ENCODE peak calls at places on chromosomes 6 and 20, in five cellular contexts. S, R, V, G and T are unnamed samples.

GRCh38 chr6:27592481-27593199 is 119.7 kb upstream of the ZNF184 start:
- DNase-seq in R (no peak), G (peak), V (peak), S (peak), T (no peak)

GRCh38 chr20:33477386-33478234 is 12.3 kb upstream of the CBFA2T2 start:
- DNase-seq in G (no peak), R (no peak), S (no peak), V (peak), T (no peak)

GRCh38 chr6:151664390-151664789 is 143.1 kb upstream of the ESR1 start:
- DNase-seq in R (no peak), G (no peak), S (no peak), V (no peak), T (no peak)

GRCh38 chr20:58623579-58624473 is 27.3 kb upstream of the STX16 start:
- DNase-seq in V (no peak), S (peak), R (peak), G (peak), T (no peak)

GRCh38 chr6:6684365-6684833 is 95.9 kb downstream of the LY86 start:
- DNase-seq in V (no peak), G (no peak), S (no peak), R (no peak), T (no peak)

GRCh38 chr6:4351857-4352669 is 216.7 kb upstream of the ECI2 start:
- DNase-seq in G (peak), R (peak), V (peak), S (peak), T (peak)

GRCh38 chr6:77678048-77678447 is 25.2 kb downstream of the MEI4 start:
- DNase-seq in R (no peak), V (no peak), S (no peak), G (no peak), T (no peak)

GRCh38 chr6:151286192-151286591 is 46.4 kb downstream of the AKAP12 start:
- DNase-seq in R (no peak), S (no peak), V (no peak), G (no peak), T (no peak)

GRCh38 chr6:3239110-3239830 is 11.8 kb upstream of the TUBB2B start:
- DNase-seq in G (no peak), S (no peak), R (no peak), V (peak), T (no peak)

GRCh38 chr6:150874184-150874583 is 8.7 kb downstream of the MTHFD1L start:
- DNase-seq in V (no peak), G (no peak), R (no peak), S (no peak), T (no peak)

GRCh38 chr6:43115365-43115764 is 39.3 kb downstream of the PTK7 start:
- DNase-seq in R (no peak), G (no peak), V (peak), S (no peak), T (no peak)

GRCh38 chr6:46184114-46184513 is 13.3 kb upstream of the ENPP5 start:
- DNase-seq in V (peak), G (peak), S (peak), R (no peak), T (no peak)

GRCh38 chr6:48068326-48069191 is 42.4 kb downstream of the PTCHD4 start:
- DNase-seq in G (no peak), S (no peak), R (no peak), V (peak), T (no peak)

GRCh38 chr6:85404497-85405174 is 45.2 kb upstream of the NT5E start:
- DNase-seq in G (peak), S (peak), R (peak), V (no peak), T (peak)

GRCh38 chr6:73798592-73798991 is 102.6 kb downstream of the CD109 start:
- DNase-seq in S (peak), G (peak), V (peak), R (no peak), T (no peak)

GRCh38 chr6:128491041-128491642 is 29.3 kb downstream of the PTPRK start:
- DNase-seq in S (peak), V (peak), R (no peak), G (peak), T (no peak)

GRCh38 chr20:34539756-34540155 is 18.8 kb upstream of the MAP1LC3A start:
- DNase-seq in S (no peak), R (no peak), V (no peak), G (no peak), T (no peak)

GRCh38 chr6:33787954-33788693 is 806 bp downstream of the LEMD2 start:
- DNase-seq in S (peak), G (peak), R (peak), V (peak), T (peak)

GRCh38 chr6:87172292-87172691 is 16.9 kb downstream of the ZNF292 start:
- DNase-seq in V (no peak), G (no peak), R (no peak), S (no peak), T (no peak)
- H3K4me3 ChIP-seq in V (no peak), G (no peak), R (no peak), S (no peak), T (no peak)

DNA sequence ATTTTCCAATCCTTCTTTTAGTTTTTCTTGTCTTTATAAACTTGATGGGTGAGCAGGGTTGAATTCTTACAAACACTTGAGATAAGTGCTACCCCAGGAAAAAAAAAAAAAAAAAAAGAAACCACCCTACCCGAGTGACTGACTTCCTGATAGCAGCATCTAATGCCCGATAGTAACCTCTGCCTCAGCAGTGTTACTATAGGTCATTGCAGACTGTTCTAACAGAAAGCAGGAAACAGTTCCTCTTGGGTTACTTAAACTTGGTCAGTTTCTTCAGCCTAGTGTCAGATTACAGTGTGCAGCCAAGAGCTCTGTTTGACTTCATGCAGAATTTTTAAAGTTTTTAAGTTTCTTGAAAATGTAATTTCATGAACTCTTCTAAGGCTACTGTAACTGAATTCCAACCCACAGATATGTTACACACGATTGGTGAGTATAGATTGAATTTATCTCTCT is 2.1 kb downstream of the MYLIP start:
- DNase-seq in S (peak), G (peak), V (peak), R (no peak), T (no peak)
- H3K4me3 ChIP-seq in S (no peak), G (peak), V (no peak), R (peak), T (peak)

DNA sequence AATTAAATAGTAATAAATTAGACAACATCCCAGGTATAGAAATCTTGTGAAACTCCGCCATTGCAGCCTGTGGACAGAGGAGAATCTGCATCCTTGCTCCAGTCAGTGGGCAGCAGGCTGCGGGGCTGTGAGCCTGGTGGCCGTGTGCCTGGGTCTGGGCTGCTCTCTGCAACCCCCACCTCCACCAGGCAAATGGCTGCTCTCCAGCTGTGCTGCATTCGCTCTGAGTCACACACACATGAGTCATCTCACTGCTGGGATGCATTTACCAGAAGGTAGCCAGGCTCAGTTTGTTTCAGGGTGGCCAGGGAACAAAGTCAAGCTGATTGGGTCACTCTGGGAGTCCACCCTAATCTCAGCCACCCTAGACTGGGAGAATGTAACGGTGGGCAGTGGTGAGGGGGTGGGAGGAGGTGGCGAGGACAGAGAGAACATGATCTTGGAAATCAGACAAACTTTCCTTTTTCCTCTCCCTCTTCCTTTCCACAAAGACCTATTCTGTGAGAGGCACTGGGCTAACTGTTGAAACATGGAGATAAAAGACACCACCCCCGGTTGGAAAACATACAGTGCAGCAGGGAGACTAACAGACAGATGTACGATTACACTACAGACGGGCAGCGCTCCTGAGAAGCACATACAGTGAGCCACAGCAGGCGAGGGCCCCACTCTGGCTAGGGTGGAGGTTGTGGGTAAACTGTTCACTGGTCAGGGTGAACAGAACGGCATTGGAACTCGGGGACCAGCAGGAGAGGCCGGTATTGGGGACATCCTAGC is 59.2 kb downstream of the TRAM2 start:
- DNase-seq in S (peak), G (peak), R (peak), V (peak), T (peak)
- H3K4me3 ChIP-seq in S (peak), G (no peak), R (no peak), V (no peak), T (no peak)

GRCh38 chr6:31946370-31946885 is 533 bp downstream of the CFB start:
- DNase-seq in G (no peak), S (no peak), R (no peak), V (no peak), T (no peak)
- H3K4me3 ChIP-seq in G (no peak), S (peak), R (peak), V (no peak), T (peak)

DNA sequence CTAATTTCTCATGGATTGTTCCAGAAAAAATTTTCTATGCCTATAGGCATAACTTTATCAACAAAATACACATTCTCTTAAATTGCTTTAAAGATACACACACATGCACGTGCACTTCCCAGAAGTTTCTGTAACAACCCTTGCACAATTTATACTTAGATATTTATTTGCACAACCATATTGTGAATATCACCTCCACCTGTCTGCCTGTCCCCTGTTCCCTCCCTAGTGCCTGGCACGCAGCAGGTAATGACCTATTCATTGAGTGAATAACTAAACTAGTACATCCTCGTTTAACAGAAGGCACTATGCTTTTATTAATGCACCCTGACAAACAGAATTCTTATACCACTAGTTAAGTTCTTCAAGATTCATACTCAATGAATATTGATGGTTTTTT is 198.9 kb downstream of the BCAS1 start:
- DNase-seq in V (no peak), R (no peak), G (no peak), S (no peak), T (no peak)
- H3K4me3 ChIP-seq in V (no peak), R (no peak), G (no peak), S (no peak), T (no peak)

DNA sequence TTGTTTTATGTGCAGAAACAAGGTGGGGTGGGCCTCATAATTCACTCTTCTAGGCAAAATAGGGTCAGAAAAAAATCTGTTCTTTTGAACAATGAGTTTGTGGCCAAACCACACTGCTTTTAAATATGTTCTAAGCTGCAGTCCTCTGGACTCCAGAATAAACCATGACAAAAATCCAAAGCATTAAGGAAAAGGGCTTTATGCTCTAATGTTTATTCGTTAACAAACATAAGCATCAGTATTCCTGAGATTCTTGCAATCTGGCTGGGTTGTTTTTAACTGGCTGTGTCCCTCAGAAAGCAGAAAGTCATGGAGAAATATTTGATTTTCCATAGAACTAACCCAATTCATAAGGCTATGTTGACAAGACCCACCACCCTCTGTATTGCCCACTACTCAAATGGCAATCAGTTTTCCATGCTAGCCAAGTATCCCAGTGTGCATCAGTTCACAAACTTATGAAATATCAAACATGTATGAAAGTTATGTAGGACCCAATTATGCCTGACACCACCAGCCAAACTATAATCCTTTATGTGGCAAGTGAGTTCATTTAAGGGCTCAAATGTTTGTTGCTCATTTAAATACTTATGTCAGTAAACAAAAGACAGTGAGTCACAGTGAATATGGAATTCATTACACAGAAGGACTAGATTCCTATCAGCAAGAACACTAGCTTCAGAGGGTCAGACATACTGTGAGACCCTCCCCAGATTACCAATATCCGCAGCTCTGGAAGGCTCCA is 45.1 kb downstream of the PKHD1 start:
- DNase-seq in S (no peak), R (no peak), V (no peak), G (no peak), T (no peak)
- H3K4me3 ChIP-seq in S (no peak), R (no peak), V (no peak), G (no peak), T (no peak)

GRCh38 chr6:169556238-169556637 is 145.6 kb downstream of the WDR27 start:
- DNase-seq in G (peak), R (no peak), S (no peak), V (no peak), T (no peak)
- H3K4me3 ChIP-seq in G (no peak), R (no peak), S (no peak), V (no peak), T (no peak)